ENCODE peak calls at places on chromosomes 16 and 17, in four cellular contexts. B is HT1080, E is posterior cingulate gyrus, U is body of pancreas. I is an unnamed sample.

GRCh38 chr16:5505093-5505887 is 407.7 kb upstream of the EEF2KMT start:
- DNase-seq in E (no peak), U (no peak), B (no peak), I (no peak)

GRCh38 chr16:25868966-25869365 is 177.2 kb downstream of the HS3ST4 start:
- DNase-seq in E (no peak), U (no peak), B (no peak), I (no peak)

GRCh38 chr16:30903596-30903995 is 7.2 kb downstream of the CTF1 start:
- DNase-seq in U (peak; percentile 66), B (peak; percentile 46), E (no peak), I (peak; percentile 78)

GRCh38 chr16:3691778-3692177 is 25.5 kb downstream of the TRAP1 start:
- DNase-seq in E (peak; percentile 73), U (no peak), B (no peak), I (no peak)

GRCh38 chr16:66147338-66147737 is 219.2 kb upstream of the CDH5 start:
- DNase-seq in E (no peak), U (no peak), B (no peak), I (no peak)

GRCh38 chr16:88747588-88748301 is 37.3 kb downstream of the PIEZO1 start:
- DNase-seq in B (no peak), U (peak; percentile 50), E (no peak), I (no peak)

GRCh38 chr17:56661906-56662305 is 68.4 kb downstream of the NOG start:
- DNase-seq in U (no peak), B (no peak), E (no peak), I (no peak)

GRCh38 chr17:37743612-37743874 is 1.3 kb downstream of the HNF1B start:
- DNase-seq in B (no peak), U (peak; percentile 72), E (no peak), I (no peak)

GRCh38 chr17:78550464-78550863 is 26.7 kb downstream of the DNAH17 start:
- DNase-seq in E (no peak), B (no peak), U (no peak), I (no peak)

GRCh38 chr16:56260378-56260987 is 69.2 kb downstream of the GNAO1 start:
- DNase-seq in U (no peak), E (no peak), B (no peak), I (no peak)

GRCh38 chr17:77852666-77853207 is 105.8 kb upstream of the TNRC6C start:
- DNase-seq in E (peak; percentile 76), B (no peak), U (no peak), I (no peak)

GRCh38 chr16:56137269-56137668 is 54.0 kb upstream of the GNAO1 start:
- DNase-seq in E (no peak), B (no peak), U (no peak), I (no peak)

GRCh38 chr16:68289621-68290329 is 21.0 kb downstream of the SLC7A6OS start:
- DNase-seq in U (no peak), E (no peak), B (no peak), I (no peak)

GRCh38 chr17:57889892-57890856 is 40.3 kb upstream of the MRPS23 start:
- DNase-seq in U (peak; percentile 96), E (peak; percentile 94), B (peak; percentile 84), I (peak; percentile 95)

GRCh38 chr16:50455288-50455845 is 86.6 kb upstream of the BRD7 start:
- DNase-seq in B (no peak), E (no peak), U (no peak), I (no peak)

GRCh38 chr16:72664122-72664479 is 383.8 kb downstream of the ZFHX3 start:
- DNase-seq in E (no peak), U (no peak), B (no peak), I (no peak)

GRCh38 chr16:83420206-83420760 is 387.5 kb upstream of the HSBP1 start:
- DNase-seq in E (no peak), B (no peak), U (no peak), I (no peak)

GRCh38 chr16:24848065-24848464 is 2.3 kb downstream of the SLC5A11 start:
- DNase-seq in U (no peak), B (peak; percentile 88), E (no peak), I (no peak)

GRCh38 chr16:3173892-3174617 is 13.9 kb upstream of the OR1F1 start:
- DNase-seq in U (no peak), E (peak; percentile 41), B (peak; percentile 68), I (no peak)

GRCh38 chr17:32929288-32929574 is 1.3 kb downstream of the TMEM98 start:
- DNase-seq in U (no peak), B (no peak), E (no peak), I (no peak)

GRCh38 chr16:1678500-1679098 is 520 bp downstream of the JPT2 start:
- DNase-seq in B (peak; percentile 30), U (peak; percentile 45), E (peak; percentile 80), I (peak; percentile 71)

GRCh38 chr16:11407047-11407982 is 62.1 kb downstream of the RMI2 start:
- DNase-seq in E (no peak), U (peak; percentile 74), B (peak; percentile 75), I (peak; percentile 91)

GRCh38 chr17:15490634-15491261 is 23.3 kb upstream of the CDRT4 start:
- DNase-seq in B (peak; percentile 98), U (peak; percentile 43), E (peak; percentile 86), I (peak; percentile 85)

GRCh38 chr16:71350821-71351557 is 7.5 kb upstream of the CALB2 start:
- DNase-seq in E (no peak), U (no peak), B (no peak), I (no peak)

GRCh38 chr17:68048996-68049395 is 13.5 kb downstream of the KPNA2 start:
- DNase-seq in U (no peak), B (peak; percentile 37), E (no peak), I (peak; percentile 25)

GRCh38 chr16:29809850-29810698 is 1.9 kb upstream of the PRRT2 start:
- DNase-seq in U (no peak), E (peak; percentile 85), B (peak; percentile 56), I (no peak)

GRCh38 chr17:49646391-49647255 is 31.3 kb downstream of the SPOP start:
- DNase-seq in U (peak; percentile 10), E (no peak), B (peak; percentile 88), I (peak; percentile 82)

GRCh38 chr17:78368348-78368747 is 8.5 kb upstream of the SOCS3 start:
- DNase-seq in B (no peak), U (no peak), E (no peak), I (no peak)

GRCh38 chr16:82639666-82640336 is 13.0 kb downstream of the CDH13 start:
- DNase-seq in B (peak; percentile 80), E (peak; percentile 84), U (peak; percentile 38), I (no peak)

I was measured in ascending aorta.